ENCODE peak calls at places on chromosomes 12 and 14, in ten cellular contexts. E, M, D, S, N, V, P, W, T and Z are unnamed samples.

GRCh38 chr14:104246401-104247335 is 108.3 kb downstream of the KIF26A start:
- DNase-seq in T (peak; percentile 39), E (no peak), P (no peak), M (no peak), W (peak; percentile 40), D (no peak), V (no peak), N (no peak), S (no peak), Z (no peak)

GRCh38 chr12:57632369-57632897 is 568 bp downstream of the B4GALNT1 start:
- DNase-seq in W (no peak), P (no peak), S (peak; percentile 64), V (peak; percentile 53), E (peak; percentile 71), D (peak; percentile 7), M (peak; percentile 37), N (no peak), T (no peak), Z (no peak)

GRCh38 chr12:65522956-65523857 is 244.7 kb downstream of the MSRB3 start:
- DNase-seq in W (no peak), N (no peak), T (peak; percentile 76), S (no peak), M (no peak), E (no peak), V (no peak), D (no peak), P (no peak), Z (no peak)

GRCh38 chr14:75350505-75351060 is 72.0 kb downstream of the FOS start:
- DNase-seq in P (no peak), V (no peak), T (no peak), N (no peak), D (no peak), M (no peak), W (no peak), E (no peak), S (no peak), Z (no peak)

GRCh38 chr12:114168061-114168460 is 201.9 kb upstream of the RBM19 start:
- DNase-seq in P (no peak), D (no peak), E (no peak), S (no peak), W (no peak), T (no peak), N (no peak), M (no peak), V (no peak), Z (no peak)

GRCh38 chr12:26630546-26631027 is 202.4 kb downstream of the ITPR2 start:
- DNase-seq in M (no peak), S (no peak), N (no peak), V (peak; percentile 23), T (peak; percentile 57), W (no peak), D (peak; percentile 50), E (no peak), P (no peak), Z (no peak)

GRCh38 chr12:121825041-121825523 is 21.3 kb downstream of the SETD1B start:
- DNase-seq in D (no peak), M (no peak), V (no peak), S (no peak), T (peak; percentile 77), P (no peak), E (no peak), W (no peak), N (no peak), Z (no peak)

GRCh38 chr14:94125659-94126418 is 3.6 kb downstream of the IFI27L2 start:
- DNase-seq in V (no peak), E (no peak), T (no peak), S (no peak), D (no peak), M (no peak), W (peak; percentile 41), P (no peak), N (no peak), Z (no peak)

GRCh38 chr14:102530828-102531478 is 21.4 kb upstream of the ANKRD9 start:
- DNase-seq in T (no peak), E (no peak), N (no peak), W (no peak), S (no peak), M (no peak), D (peak; percentile 18), V (peak; percentile 76), P (no peak), Z (no peak)

GRCh38 chr14:102525213-102526143 is 15.9 kb upstream of the ANKRD9 start:
- DNase-seq in S (no peak), P (peak; percentile 32), W (no peak), M (no peak), D (peak; percentile 67), V (peak; percentile 93), T (peak; percentile 79), N (peak; percentile 51), E (peak; percentile 48), Z (no peak)

GRCh38 chr14:102524451-102525212 is 15.1 kb upstream of the ANKRD9 start:
- DNase-seq in D (peak; percentile 99), M (peak; percentile 97), T (peak; percentile 99), V (peak; percentile 100), W (peak; percentile 97), S (peak; percentile 98), P (peak; percentile 91), N (peak; percentile 99), E (peak; percentile 99), Z (peak; percentile 92)

GRCh38 chr14:102528441-102529170 is 19.0 kb upstream of the ANKRD9 start:
- DNase-seq in W (no peak), E (no peak), M (no peak), T (no peak), D (no peak), N (no peak), V (no peak), P (no peak), S (no peak), Z (no peak)

DNA sequence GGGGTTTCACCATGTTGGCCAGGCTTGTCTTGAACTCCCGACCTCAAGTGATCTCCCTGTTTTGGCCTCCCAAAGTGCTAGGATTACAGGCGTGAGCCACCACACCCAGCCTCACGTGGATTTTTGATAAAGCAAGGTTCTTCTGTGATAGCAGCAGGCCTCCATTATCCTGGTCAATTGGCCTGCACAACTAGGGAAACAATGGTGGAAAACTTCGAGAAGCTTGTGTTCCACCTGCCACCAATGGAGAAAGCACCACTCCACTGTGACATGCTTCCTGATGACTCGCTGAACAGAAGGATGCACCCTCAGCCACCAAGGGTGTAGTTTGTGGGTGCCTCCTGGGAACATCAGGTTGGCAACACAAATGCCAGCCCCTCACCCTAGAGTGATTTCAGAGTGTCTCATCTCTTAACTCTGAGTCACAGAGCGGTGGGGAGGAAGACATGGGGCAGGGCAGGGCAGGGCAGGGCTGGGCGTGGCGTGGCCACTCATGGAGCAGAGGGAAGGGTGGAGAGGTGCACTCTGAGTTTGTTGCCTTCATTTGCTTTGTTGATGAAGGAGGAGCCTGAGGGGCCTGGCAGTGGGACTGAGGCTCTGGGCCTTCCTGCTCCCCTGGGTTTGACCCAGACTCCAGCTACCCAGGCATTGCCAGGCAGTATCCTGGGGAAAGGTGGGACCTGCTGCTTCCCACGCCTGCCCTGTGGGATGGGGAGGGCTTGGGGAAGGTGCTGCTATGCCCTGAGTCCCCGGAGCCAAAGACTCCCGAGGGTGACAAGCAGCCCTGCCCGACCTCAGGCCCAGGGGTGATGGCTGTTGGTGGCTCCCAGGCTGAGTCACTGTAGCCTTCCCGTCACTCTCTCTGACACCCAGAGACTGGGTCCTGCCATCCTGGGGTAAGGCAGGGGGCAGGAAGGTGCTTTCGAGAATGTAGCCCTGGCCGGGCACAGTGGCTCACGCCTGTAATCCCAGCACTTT is 18.0 kb upstream of the ANKRD9 start:
- DNase-seq in S (no peak), W (no peak), D (peak; percentile 37), N (peak; percentile 81), T (peak; percentile 63), V (no peak), E (no peak), M (no peak), P (no peak), Z (no peak)
- H3K4me1 ChIP-seq in S (no peaks in the 10 kb centered on the region), W (peaks cover 20% of the 10 kb centered on the region), D (peaks cover 14% of the 10 kb centered on the region), N (peaks cover 40% of the 10 kb centered on the region), T (peaks cover 3% of the 10 kb centered on the region), V (peaks cover 48% of the 10 kb centered on the region), E (peaks cover 11% of the 10 kb centered on the region), M (peaks cover 1% of the 10 kb centered on the region), P (peaks cover 18% of the 10 kb centered on the region), Z (peaks cover 8% of the 10 kb centered on the region)

GRCh38 chr12:53402871-53403270 is 20.8 kb upstream of the AMHR2 start:
- DNase-seq in E (no peak), S (no peak), D (no peak), W (no peak), T (no peak), P (no peak), N (no peak), M (no peak), V (no peak), Z (no peak)
- H3K36me3 ChIP-seq in E (peaks cover 37% of the 10 kb centered on the region), S (peaks cover 7% of the 10 kb centered on the region), D (no peaks in the 10 kb centered on the region), W (no peaks in the 10 kb centered on the region), T (peaks cover 10% of the 10 kb centered on the region), P (peaks cover 11% of the 10 kb centered on the region), N (no peaks in the 10 kb centered on the region), M (peaks cover 45% of the 10 kb centered on the region), V (peaks cover 18% of the 10 kb centered on the region), Z (peaks cover 29% of the 10 kb centered on the region)

DNA sequence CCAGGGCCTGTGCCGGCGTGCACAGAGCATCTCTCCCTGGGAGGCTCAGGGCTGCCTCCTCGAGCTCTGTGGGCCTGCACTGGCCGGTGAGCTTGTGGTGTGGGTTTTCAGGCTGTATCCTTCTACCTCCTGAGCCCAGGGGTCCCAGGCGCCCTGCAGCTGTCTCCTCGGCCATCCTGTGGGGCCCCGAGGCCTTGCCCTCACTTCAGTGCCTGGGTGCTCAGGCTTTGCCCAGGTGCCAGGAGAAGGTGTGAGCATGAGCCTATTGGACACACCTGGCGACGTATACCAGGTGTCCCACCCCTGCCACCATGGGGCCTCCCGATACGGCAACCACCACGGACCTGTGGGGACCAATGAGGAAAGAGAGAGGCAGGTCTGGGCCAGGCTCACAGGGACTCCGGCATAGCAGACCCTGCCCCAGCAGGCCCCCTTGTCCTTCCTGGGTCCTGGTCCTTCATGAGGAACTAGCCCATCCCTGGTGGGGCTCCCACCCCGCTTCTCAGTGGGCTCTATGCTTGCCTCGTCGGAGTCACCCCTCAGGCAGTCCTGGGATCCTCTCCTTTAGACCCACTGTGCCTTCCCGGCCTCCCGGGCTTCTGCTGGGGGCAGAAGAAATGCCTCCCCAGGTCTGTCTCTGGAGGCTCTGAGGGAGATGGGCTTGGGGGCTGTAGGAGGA is 400.2 kb downstream of the TMEM121 start:
- DNase-seq in N (no peak), W (no peak), T (peak; percentile 56), E (peak; percentile 36), V (no peak), P (no peak), S (no peak), M (no peak), D (no peak), Z (no peak)
- H3K9me3 ChIP-seq in N (no peaks in the 10 kb centered on the region), W (no peaks in the 10 kb centered on the region), T (no peaks in the 10 kb centered on the region), E (peaks cover 4% of the 10 kb centered on the region), V (no peaks in the 10 kb centered on the region), P (no peaks in the 10 kb centered on the region), S (peaks cover 9% of the 10 kb centered on the region), M (no peaks in the 10 kb centered on the region), D (no peaks in the 10 kb centered on the region), Z (no peaks in the 10 kb centered on the region)

DNA sequence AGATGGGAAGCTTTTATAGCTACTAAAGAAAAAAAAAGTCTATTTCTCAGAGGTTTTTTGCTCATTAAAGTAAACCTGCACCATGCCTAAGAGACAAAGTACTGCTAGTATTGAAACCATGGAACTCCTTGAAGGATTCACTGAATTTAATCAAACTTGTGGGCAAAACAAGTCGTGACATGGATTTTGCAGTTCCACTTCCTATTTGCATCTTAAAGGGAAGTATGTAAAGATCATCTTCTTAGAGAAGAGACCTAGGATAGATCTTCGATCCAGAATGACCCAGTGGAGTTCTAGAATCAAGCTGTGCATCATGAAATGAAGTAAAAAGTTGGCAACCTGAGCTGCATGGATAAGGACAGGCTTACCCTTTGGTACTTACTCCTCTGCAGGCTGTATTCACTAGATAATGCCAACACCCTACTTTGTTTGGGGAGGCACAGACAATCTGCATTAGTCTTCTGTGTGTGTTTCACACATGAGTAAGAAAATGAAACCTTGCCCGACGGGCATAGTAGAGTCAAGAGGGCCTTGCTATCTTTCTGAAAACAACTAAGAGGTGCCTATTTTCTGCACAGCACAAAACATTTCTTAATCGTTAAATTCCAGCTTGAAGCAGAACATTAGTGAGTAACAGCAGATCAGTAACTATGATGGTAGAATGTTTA is 1.9 kb downstream of the GNG2 start:
- DNase-seq in T (no peak), N (no peak), D (no peak), M (no peak), S (no peak), V (no peak), W (no peak), E (no peak), P (no peak), Z (no peak)
- H3K4me1 ChIP-seq in T (peaks cover 5% of the 10 kb centered on the region), N (peaks cover 20% of the 10 kb centered on the region), D (peaks cover 16% of the 10 kb centered on the region), M (peaks cover 16% of the 10 kb centered on the region), S (peaks cover 54% of the 10 kb centered on the region), V (peaks cover 13% of the 10 kb centered on the region), W (peaks cover 68% of the 10 kb centered on the region), E (no peaks in the 10 kb centered on the region), P (peaks cover 74% of the 10 kb centered on the region), Z (peaks cover 21% of the 10 kb centered on the region)